ENCODE peak calls at places on chromosomes 7 and 10, in six cellular contexts. One of them, this sample, is unnamed.

GRCh38 chr10:75230600-75231038 is 5.1 kb downstream of the COMTD1 start:
- DNase-seq in psoas muscle: peak; percentile 90
- DNase-seq in endodermal cell: peak; percentile 96
- DNase-seq in fibroblast of lung: peak; percentile 73
- DNase-seq in ovary: peak; percentile 91
- DNase-seq in hepatocyte: peak; percentile 93
- DNase-seq in this sample: no peak

GRCh38 chr10:128062837-128063563 is 63.2 kb downstream of the MKI67 start:
- DNase-seq in fibroblast of lung: no peak
- DNase-seq in ovary: no peak
- DNase-seq in endodermal cell: no peak
- DNase-seq in psoas muscle: no peak
- DNase-seq in hepatocyte: no peak
- DNase-seq in this sample: no peak

GRCh38 chr10:132908621-132909295 is 33.6 kb downstream of the CFAP46 start:
- DNase-seq in hepatocyte: no peak
- DNase-seq in fibroblast of lung: no peak
- DNase-seq in endodermal cell: no peak
- DNase-seq in psoas muscle: no peak
- DNase-seq in ovary: no peak
- DNase-seq in this sample: no peak

GRCh38 chr10:59000162-59000825 is 176.1 kb upstream of the PHYHIPL start:
- DNase-seq in ovary: no peak
- DNase-seq in psoas muscle: no peak
- DNase-seq in endodermal cell: no peak
- DNase-seq in hepatocyte: no peak
- DNase-seq in fibroblast of lung: no peak
- DNase-seq in this sample: no peak

GRCh38 chr7:23938937-23939552 is 229.0 kb downstream of the STK31 start:
- DNase-seq in fibroblast of lung: peak; percentile 20
- DNase-seq in hepatocyte: peak; percentile 73
- DNase-seq in endodermal cell: peak; percentile 83
- DNase-seq in psoas muscle: no peak
- DNase-seq in ovary: no peak
- DNase-seq in this sample: no peak

GRCh38 chr10:71939861-71940474 is 24.2 kb upstream of the CHST3 start:
- DNase-seq in hepatocyte: no peak
- DNase-seq in fibroblast of lung: no peak
- DNase-seq in ovary: no peak
- DNase-seq in psoas muscle: no peak
- DNase-seq in endodermal cell: no peak
- DNase-seq in this sample: no peak

GRCh38 chr10:104170610-104171269 is 48.8 kb downstream of the SFR1 start:
- DNase-seq in ovary: no peak
- DNase-seq in hepatocyte: no peak
- DNase-seq in endodermal cell: no peak
- DNase-seq in fibroblast of lung: no peak
- DNase-seq in psoas muscle: no peak
- DNase-seq in this sample: no peak

GRCh38 chr10:127148933-127149220 is 47.5 kb downstream of the INSYN2A start:
- DNase-seq in psoas muscle: no peak
- DNase-seq in hepatocyte: no peak
- DNase-seq in ovary: no peak
- DNase-seq in fibroblast of lung: peak; percentile 93
- DNase-seq in endodermal cell: no peak
- DNase-seq in this sample: peak; percentile 87

GRCh38 chr10:124577651-124578050 is 116.0 kb downstream of the LHPP start:
- DNase-seq in endodermal cell: no peak
- DNase-seq in psoas muscle: no peak
- DNase-seq in hepatocyte: no peak
- DNase-seq in ovary: no peak
- DNase-seq in fibroblast of lung: no peak
- DNase-seq in this sample: no peak

GRCh38 chr7:4683884-4684565 is 1.9 kb downstream of the FOXK1 start:
- DNase-seq in psoas muscle: peak; percentile 58
- DNase-seq in ovary: peak; percentile 53
- DNase-seq in fibroblast of lung: peak; percentile 72
- DNase-seq in hepatocyte: peak; percentile 58
- DNase-seq in endodermal cell: peak; percentile 63
- DNase-seq in this sample: peak; percentile 71

GRCh38 chr10:81502677-81503359 is 372.2 kb upstream of the NRG3 start:
- DNase-seq in ovary: no peak
- DNase-seq in endodermal cell: no peak
- DNase-seq in hepatocyte: no peak
- DNase-seq in psoas muscle: no peak
- DNase-seq in fibroblast of lung: no peak
- DNase-seq in this sample: no peak

GRCh38 chr10:49831352-49832040 is 69.4 kb upstream of the OGDHL start:
- DNase-seq in ovary: no peak
- DNase-seq in fibroblast of lung: peak; percentile 74
- DNase-seq in hepatocyte: no peak
- DNase-seq in psoas muscle: no peak
- DNase-seq in endodermal cell: peak; percentile 84
- DNase-seq in this sample: peak; percentile 67

GRCh38 chr10:122850705-122851640 is 5.3 kb upstream of the CUZD1 start:
- DNase-seq in hepatocyte: no peak
- DNase-seq in ovary: no peak
- DNase-seq in psoas muscle: no peak
- DNase-seq in fibroblast of lung: peak; percentile 75
- DNase-seq in endodermal cell: no peak
- DNase-seq in this sample: no peak

GRCh38 chr7:90155206-90155605 is 937 bp downstream of the STEAP1 start:
- DNase-seq in endodermal cell: no peak
- DNase-seq in psoas muscle: no peak
- DNase-seq in ovary: no peak
- DNase-seq in fibroblast of lung: no peak
- DNase-seq in hepatocyte: no peak
- DNase-seq in this sample: no peak

GRCh38 chr7:32583791-32584190 is 88.5 kb downstream of the AVL9 start:
- DNase-seq in hepatocyte: no peak
- DNase-seq in endodermal cell: no peak
- DNase-seq in psoas muscle: no peak
- DNase-seq in fibroblast of lung: peak; percentile 80
- DNase-seq in ovary: no peak
- DNase-seq in this sample: no peak

GRCh38 chr7:106129291-106129690 is 17.2 kb upstream of the SYPL1 start:
- DNase-seq in fibroblast of lung: peak; percentile 17
- DNase-seq in psoas muscle: no peak
- DNase-seq in ovary: no peak
- DNase-seq in hepatocyte: no peak
- DNase-seq in endodermal cell: no peak
- DNase-seq in this sample: no peak
- H3K4me3 ChIP-seq in fibroblast of lung: no peak overlapping the region
- H3K4me3 ChIP-seq in psoas muscle: no peak overlapping the region
- H3K4me3 ChIP-seq in ovary: no peak overlapping the region
- H3K4me3 ChIP-seq in hepatocyte: no peak overlapping the region
- H3K4me3 ChIP-seq in endodermal cell: no peak overlapping the region
- H3K4me3 ChIP-seq in this sample: no peak overlapping the region

GRCh38 chr7:151818674-151819519 is 58.0 kb downstream of the PRKAG2 start:
- DNase-seq in hepatocyte: peak; percentile 41
- DNase-seq in ovary: no peak
- DNase-seq in fibroblast of lung: no peak
- DNase-seq in psoas muscle: no peak
- DNase-seq in endodermal cell: peak; percentile 72
- DNase-seq in this sample: no peak
- TF ChIP-seq CTCF in hepatocyte: no peak
- TF ChIP-seq CTCF in ovary: no peak
- TF ChIP-seq CTCF in fibroblast of lung: no peak
- TF ChIP-seq CTCF in psoas muscle: no peak
- TF ChIP-seq CTCF in endodermal cell: peak; percentile 23
- TF ChIP-seq CTCF in this sample: no peak

DNA sequence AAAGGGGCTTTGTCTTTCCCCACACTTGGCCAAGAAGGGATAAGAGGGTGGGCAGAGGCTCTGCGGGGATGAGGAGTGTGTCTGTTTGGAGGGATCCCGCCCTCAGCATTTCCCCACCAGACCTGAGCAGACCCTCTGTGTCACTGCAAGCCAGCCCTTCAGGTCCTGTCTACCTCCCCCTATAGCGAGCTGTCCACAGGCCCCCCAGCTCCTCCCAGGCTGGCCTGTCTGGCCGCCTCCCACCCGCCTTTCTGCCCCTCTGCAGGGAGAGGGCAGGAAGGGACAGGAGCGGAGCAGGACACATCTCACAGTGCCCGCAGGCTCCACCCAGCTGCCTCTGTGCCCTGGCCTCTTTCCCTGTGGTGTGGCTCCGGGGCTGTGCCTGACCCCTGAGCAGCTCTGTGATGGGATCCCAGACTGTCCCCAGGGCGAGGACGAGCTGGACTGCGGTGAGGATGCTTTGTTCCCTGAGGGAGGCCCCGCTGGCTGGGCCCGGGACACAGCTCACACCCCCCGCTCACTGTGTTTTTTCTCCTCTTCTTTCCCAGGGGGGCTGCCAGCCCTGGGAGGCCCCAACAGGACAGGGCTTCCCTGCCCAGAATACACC is 17.5 kb upstream of the ZNF467 start:
- DNase-seq in ovary: no peak
- DNase-seq in fibroblast of lung: no peak
- DNase-seq in endodermal cell: no peak
- DNase-seq in psoas muscle: no peak
- DNase-seq in hepatocyte: no peak
- DNase-seq in this sample: no peak
- H3K27me3 ChIP-seq in ovary: no peaks in the 10 kb centered on the region
- H3K27me3 ChIP-seq in fibroblast of lung: peaks cover 6% of the 10 kb centered on the region
- H3K27me3 ChIP-seq in endodermal cell: peaks cover 47% of the 10 kb centered on the region
- H3K27me3 ChIP-seq in psoas muscle: peaks cover 10% of the 10 kb centered on the region
- H3K27me3 ChIP-seq in hepatocyte: peaks cover 24% of the 10 kb centered on the region
- H3K27me3 ChIP-seq in this sample: peaks cover 70% of the 10 kb centered on the region

GRCh38 chr10:92508866-92509265 is 65.0 kb downstream of the IDE start:
- DNase-seq in ovary: no peak
- DNase-seq in psoas muscle: no peak
- DNase-seq in hepatocyte: no peak
- DNase-seq in endodermal cell: no peak
- DNase-seq in fibroblast of lung: peak; percentile 10
- DNase-seq in this sample: no peak
- H3K4me3 ChIP-seq in ovary: no peak overlapping the region
- H3K4me3 ChIP-seq in psoas muscle: no peak overlapping the region
- H3K4me3 ChIP-seq in hepatocyte: no peak overlapping the region
- H3K4me3 ChIP-seq in endodermal cell: no peak overlapping the region
- H3K4me3 ChIP-seq in fibroblast of lung: no peak overlapping the region
- H3K4me3 ChIP-seq in this sample: no peak overlapping the region

GRCh38 chr7:141231018-141231792 is 157.3 kb downstream of the TMEM178B start:
- DNase-seq in endodermal cell: peak; percentile 78
- DNase-seq in psoas muscle: no peak
- DNase-seq in hepatocyte: peak; percentile 63
- DNase-seq in fibroblast of lung: peak; percentile 41
- DNase-seq in ovary: no peak
- DNase-seq in this sample: no peak
- TF ChIP-seq CTCF in endodermal cell: peak; percentile 72
- TF ChIP-seq CTCF in psoas muscle: peak; percentile 25
- TF ChIP-seq CTCF in hepatocyte: peak; percentile 49
- TF ChIP-seq CTCF in fibroblast of lung: peak; percentile 19
- TF ChIP-seq CTCF in ovary: no peak
- TF ChIP-seq CTCF in this sample: peak; percentile 64

GRCh38 chr10:69991151-69991550 is 61.5 kb upstream of the MACROH2A2 start:
- DNase-seq in ovary: no peak
- DNase-seq in psoas muscle: no peak
- DNase-seq in endodermal cell: no peak
- DNase-seq in hepatocyte: no peak
- DNase-seq in fibroblast of lung: no peak
- DNase-seq in this sample: no peak
- H3K27me3 ChIP-seq in ovary: no peaks in the 10 kb centered on the region
- H3K27me3 ChIP-seq in psoas muscle: no peaks in the 10 kb centered on the region
- H3K27me3 ChIP-seq in endodermal cell: no peaks in the 10 kb centered on the region
- H3K27me3 ChIP-seq in hepatocyte: no peaks in the 10 kb centered on the region
- H3K27me3 ChIP-seq in fibroblast of lung: no peaks in the 10 kb centered on the region
- H3K27me3 ChIP-seq in this sample: peaks cover 2% of the 10 kb centered on the region

GRCh38 chr10:76430330-76430729 is 998.9 kb downstream of the LRMDA start:
- DNase-seq in endodermal cell: no peak
- DNase-seq in hepatocyte: no peak
- DNase-seq in ovary: no peak
- DNase-seq in psoas muscle: no peak
- DNase-seq in fibroblast of lung: peak; percentile 40
- DNase-seq in this sample: no peak
- H3K4me3 ChIP-seq in endodermal cell: no peak overlapping the region
- H3K4me3 ChIP-seq in hepatocyte: no peak overlapping the region
- H3K4me3 ChIP-seq in ovary: no peak overlapping the region
- H3K4me3 ChIP-seq in psoas muscle: no peak overlapping the region
- H3K4me3 ChIP-seq in fibroblast of lung: no peak overlapping the region
- H3K4me3 ChIP-seq in this sample: no peak overlapping the region

This sample was measured in kidney epithelial cell.